ENCODE peak calls at places on chromosome 11, in five cellular contexts. One of them, this sample, is unnamed.

GRCh38 chr11:30719420-30719819 is 133.3 kb upstream of the MPPED2 start:
- ATAC-seq in upper lobe of right lung: no peak
- ATAC-seq in heart left ventricle: no peak
- ATAC-seq in right cardiac atrium: no peak
- ATAC-seq in HepG2: no peak
- ATAC-seq in this sample: no peak

GRCh38 chr11:109894242-109894641 is 198.9 kb upstream of the ZC3H12C start:
- ATAC-seq in heart left ventricle: no peak
- ATAC-seq in upper lobe of right lung: no peak
- ATAC-seq in right cardiac atrium: no peak
- ATAC-seq in HepG2: no peak
- ATAC-seq in this sample: no peak

GRCh38 chr11:561148-562003 is 606 bp downstream of the RASSF7 start:
- ATAC-seq in heart left ventricle: no peak
- ATAC-seq in upper lobe of right lung: peak
- ATAC-seq in right cardiac atrium: peak
- ATAC-seq in HepG2: peak
- ATAC-seq in this sample: peak

GRCh38 chr11:70080763-70081162 is 2.6 kb downstream of the ANO1 start:
- ATAC-seq in heart left ventricle: no peak
- ATAC-seq in right cardiac atrium: peak
- ATAC-seq in HepG2: no peak
- ATAC-seq in upper lobe of right lung: no peak
- ATAC-seq in this sample: no peak

GRCh38 chr11:35950082-35950481 is 6.2 kb downstream of the LDLRAD3 start:
- ATAC-seq in heart left ventricle: no peak
- ATAC-seq in upper lobe of right lung: no peak
- ATAC-seq in right cardiac atrium: no peak
- ATAC-seq in HepG2: no peak
- ATAC-seq in this sample: no peak

GRCh38 chr11:134013518-134013917 is 55.4 kb upstream of the JAM3 start:
- ATAC-seq in heart left ventricle: no peak
- ATAC-seq in right cardiac atrium: no peak
- ATAC-seq in upper lobe of right lung: no peak
- ATAC-seq in HepG2: no peak
- ATAC-seq in this sample: no peak

GRCh38 chr11:61042961-61043540 is 59.2 kb upstream of the CD5 start:
- ATAC-seq in right cardiac atrium: no peak
- ATAC-seq in heart left ventricle: no peak
- ATAC-seq in upper lobe of right lung: no peak
- ATAC-seq in HepG2: no peak
- ATAC-seq in this sample: no peak

GRCh38 chr11:1153105-1153950 is 4.4 kb upstream of the MUC5AC start:
- ATAC-seq in HepG2: peak
- ATAC-seq in upper lobe of right lung: no peak
- ATAC-seq in heart left ventricle: no peak
- ATAC-seq in right cardiac atrium: peak
- ATAC-seq in this sample: no peak

GRCh38 chr11:114883472-114883871 is 205.1 kb downstream of the NXPE2 start:
- ATAC-seq in right cardiac atrium: no peak
- ATAC-seq in HepG2: no peak
- ATAC-seq in upper lobe of right lung: no peak
- ATAC-seq in heart left ventricle: no peak
- ATAC-seq in this sample: no peak

GRCh38 chr11:118015385-118015841 is 29.2 kb downstream of the IL10RA start:
- ATAC-seq in heart left ventricle: no peak
- ATAC-seq in upper lobe of right lung: no peak
- ATAC-seq in HepG2: no peak
- ATAC-seq in right cardiac atrium: no peak
- ATAC-seq in this sample: no peak

GRCh38 chr11:76911415-76911808 is 50.7 kb downstream of the ACER3 start:
- ATAC-seq in HepG2: no peak
- ATAC-seq in heart left ventricle: peak
- ATAC-seq in upper lobe of right lung: no peak
- ATAC-seq in right cardiac atrium: peak
- ATAC-seq in this sample: no peak

GRCh38 chr11:62687508-62688396 is 1.6 kb downstream of the LRRN4CL start:
- ATAC-seq in right cardiac atrium: peak
- ATAC-seq in heart left ventricle: no peak
- ATAC-seq in HepG2: peak
- ATAC-seq in upper lobe of right lung: peak
- ATAC-seq in this sample: no peak

GRCh38 chr11:130671801-130672700 is 223.6 kb downstream of the ADAMTS15 start:
- ATAC-seq in heart left ventricle: peak
- ATAC-seq in right cardiac atrium: peak
- ATAC-seq in upper lobe of right lung: peak
- ATAC-seq in HepG2: peak
- ATAC-seq in this sample: peak

GRCh38 chr11:13220148-13220547 is 57.4 kb upstream of the BMAL1 start:
- ATAC-seq in heart left ventricle: no peak
- ATAC-seq in right cardiac atrium: no peak
- ATAC-seq in upper lobe of right lung: no peak
- ATAC-seq in HepG2: no peak
- ATAC-seq in this sample: no peak

GRCh38 chr11:129508163-129508562 is 132.5 kb downstream of the BARX2 start:
- ATAC-seq in HepG2: no peak
- ATAC-seq in upper lobe of right lung: no peak
- ATAC-seq in heart left ventricle: no peak
- ATAC-seq in right cardiac atrium: no peak
- ATAC-seq in this sample: no peak

GRCh38 chr11:66007201-66007634 is 4.6 kb upstream of the CST6 start:
- ATAC-seq in HepG2: peak
- ATAC-seq in heart left ventricle: no peak
- ATAC-seq in upper lobe of right lung: no peak
- ATAC-seq in right cardiac atrium: no peak
- ATAC-seq in this sample: no peak

GRCh38 chr11:64388911-64389310 is 29.9 kb downstream of the RPS6KA4 start:
- ATAC-seq in heart left ventricle: no peak
- ATAC-seq in HepG2: no peak
- ATAC-seq in right cardiac atrium: no peak
- ATAC-seq in upper lobe of right lung: no peak
- ATAC-seq in this sample: no peak

GRCh38 chr11:113270080-113270479 is 44.3 kb upstream of the TTC12 start:
- ATAC-seq in right cardiac atrium: no peak
- ATAC-seq in upper lobe of right lung: no peak
- ATAC-seq in HepG2: no peak
- ATAC-seq in heart left ventricle: no peak
- ATAC-seq in this sample: no peak

GRCh38 chr11:61021661-61022212 is 50.3 kb downstream of the CD6 start:
- ATAC-seq in upper lobe of right lung: peak
- ATAC-seq in right cardiac atrium: no peak
- ATAC-seq in HepG2: no peak
- ATAC-seq in heart left ventricle: no peak
- ATAC-seq in this sample: no peak

GRCh38 chr11:42901084-42901483 is 410.7 kb upstream of the API5 start:
- ATAC-seq in right cardiac atrium: no peak
- ATAC-seq in HepG2: no peak
- ATAC-seq in upper lobe of right lung: no peak
- ATAC-seq in heart left ventricle: no peak
- ATAC-seq in this sample: no peak

GRCh38 chr11:6654281-6655019 is 1.2 kb downstream of the DCHS1 start:
- ATAC-seq in heart left ventricle: peak
- ATAC-seq in right cardiac atrium: peak
- ATAC-seq in HepG2: peak
- ATAC-seq in upper lobe of right lung: peak
- ATAC-seq in this sample: no peak

GRCh38 chr11:89604281-89604680 is 105.8 kb upstream of the TRIM77 start:
- ATAC-seq in HepG2: no peak
- ATAC-seq in heart left ventricle: no peak
- ATAC-seq in upper lobe of right lung: no peak
- ATAC-seq in right cardiac atrium: no peak
- ATAC-seq in this sample: no peak

GRCh38 chr11:122692444-122692843 is 36.9 kb downstream of the UBASH3B start:
- ATAC-seq in right cardiac atrium: no peak
- ATAC-seq in HepG2: no peak
- ATAC-seq in upper lobe of right lung: no peak
- ATAC-seq in heart left ventricle: no peak
- ATAC-seq in this sample: no peak

GRCh38 chr11:2093575-2094353 is 45.4 kb downstream of the IGF2 start:
- ATAC-seq in HepG2: no peak
- ATAC-seq in right cardiac atrium: peak
- ATAC-seq in heart left ventricle: peak
- ATAC-seq in upper lobe of right lung: no peak
- ATAC-seq in this sample: no peak

GRCh38 chr11:20912046-20912821 is 242.8 kb downstream of the NELL1 start:
- ATAC-seq in heart left ventricle: no peak
- ATAC-seq in HepG2: no peak
- ATAC-seq in upper lobe of right lung: no peak
- ATAC-seq in right cardiac atrium: no peak
- ATAC-seq in this sample: no peak

GRCh38 chr11:75430692-75431532 is 2.1 kb downstream of the KLHL35 start:
- ATAC-seq in upper lobe of right lung: no peak
- ATAC-seq in right cardiac atrium: no peak
- ATAC-seq in heart left ventricle: no peak
- ATAC-seq in HepG2: peak
- ATAC-seq in this sample: no peak

GRCh38 chr11:75428301-75428724 is 4.7 kb downstream of the KLHL35 start:
- ATAC-seq in HepG2: peak
- ATAC-seq in upper lobe of right lung: peak
- ATAC-seq in right cardiac atrium: peak
- ATAC-seq in heart left ventricle: peak
- ATAC-seq in this sample: peak

GRCh38 chr11:75429902-75430691 is 2.9 kb downstream of the KLHL35 start:
- ATAC-seq in upper lobe of right lung: peak
- ATAC-seq in heart left ventricle: no peak
- ATAC-seq in HepG2: no peak
- ATAC-seq in right cardiac atrium: peak
- ATAC-seq in this sample: peak

GRCh38 chr11:75428989-75429640 is 3.9 kb downstream of the KLHL35 start:
- ATAC-seq in right cardiac atrium: no peak
- ATAC-seq in upper lobe of right lung: no peak
- ATAC-seq in HepG2: no peak
- ATAC-seq in heart left ventricle: no peak
- ATAC-seq in this sample: no peak

DNA sequence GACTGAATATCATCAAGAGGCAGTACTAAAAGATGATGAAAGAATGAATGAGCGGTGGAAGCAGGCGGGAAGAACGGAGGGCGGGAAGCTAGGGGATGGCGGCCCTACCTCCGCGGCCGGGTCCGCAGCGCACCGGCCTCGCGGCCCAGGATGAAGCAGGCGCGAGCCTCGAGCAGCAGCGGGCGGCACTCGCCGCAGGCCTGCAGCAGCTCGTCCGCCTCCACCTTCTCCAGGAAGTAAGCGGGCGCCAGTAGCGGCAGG is 3.4 kb downstream of the KLHL35 start:
- ATAC-seq in right cardiac atrium: no peak
- ATAC-seq in upper lobe of right lung: no peak
- ATAC-seq in heart left ventricle: no peak
- ATAC-seq in HepG2: no peak
- ATAC-seq in this sample: no peak
- H3K4me3 ChIP-seq in right cardiac atrium: no peak
- H3K4me3 ChIP-seq in upper lobe of right lung: no peak
- H3K4me3 ChIP-seq in heart left ventricle: no peak
- H3K4me3 ChIP-seq in HepG2: no peak
- H3K4me3 ChIP-seq in this sample: peak

DNA sequence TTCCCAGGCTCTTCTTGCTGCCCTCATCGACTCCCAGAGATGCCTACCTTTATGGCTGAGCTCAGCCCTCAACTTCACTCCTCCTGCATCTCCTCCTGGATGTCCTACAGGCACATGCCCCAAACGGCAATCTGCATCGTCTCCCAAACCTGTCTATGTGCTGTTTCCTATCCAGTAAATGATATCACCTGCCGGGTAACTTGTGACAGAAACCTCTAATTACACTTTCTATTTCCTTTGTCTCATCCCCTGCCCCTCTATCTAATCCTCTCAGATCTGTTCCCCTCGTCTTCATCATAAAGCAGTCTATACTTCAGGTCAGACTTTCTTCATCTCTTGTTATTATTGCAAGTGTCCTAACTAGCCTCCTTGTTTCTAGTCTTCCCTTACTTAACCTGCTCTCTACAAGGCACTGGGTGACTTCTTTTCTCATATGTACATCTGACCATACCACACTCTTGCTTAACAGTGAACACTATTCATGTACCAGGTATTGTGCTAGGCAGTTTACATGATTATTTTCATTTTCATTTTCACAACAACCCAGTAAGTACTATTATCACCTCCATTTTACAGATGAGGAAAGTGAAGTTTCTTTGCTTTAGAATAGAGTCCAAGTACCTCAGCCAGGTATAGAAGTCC is 21.9 kb upstream of the UCP3 start:
- ATAC-seq in heart left ventricle: no peak
- ATAC-seq in right cardiac atrium: no peak
- ATAC-seq in HepG2: no peak
- ATAC-seq in upper lobe of right lung: no peak
- ATAC-seq in this sample: peak
- H3K4me3 ChIP-seq in heart left ventricle: no peak
- H3K4me3 ChIP-seq in right cardiac atrium: no peak
- H3K4me3 ChIP-seq in HepG2: no peak
- H3K4me3 ChIP-seq in upper lobe of right lung: no peak
- H3K4me3 ChIP-seq in this sample: no peak

GRCh38 chr11:44566952-44567875 is 1.8 kb downstream of the CD82 start:
- ATAC-seq in heart left ventricle: no peak
- ATAC-seq in upper lobe of right lung: no peak
- ATAC-seq in right cardiac atrium: no peak
- ATAC-seq in HepG2: no peak
- ATAC-seq in this sample: no peak

GRCh38 chr11:44568358-44568705 is 2.9 kb downstream of the CD82 start:
- ATAC-seq in heart left ventricle: no peak
- ATAC-seq in HepG2: no peak
- ATAC-seq in upper lobe of right lung: no peak
- ATAC-seq in right cardiac atrium: no peak
- ATAC-seq in this sample: no peak

GRCh38 chr11:44570411-44571155 is 5.1 kb downstream of the CD82 start:
- ATAC-seq in HepG2: no peak
- ATAC-seq in upper lobe of right lung: peak
- ATAC-seq in heart left ventricle: no peak
- ATAC-seq in right cardiac atrium: no peak
- ATAC-seq in this sample: no peak

GRCh38 chr11:44567876-44568256 is 2.4 kb downstream of the CD82 start:
- ATAC-seq in right cardiac atrium: no peak
- ATAC-seq in HepG2: no peak
- ATAC-seq in upper lobe of right lung: no peak
- ATAC-seq in heart left ventricle: no peak
- ATAC-seq in this sample: no peak

GRCh38 chr11:44568706-44569473 is 3.4 kb downstream of the CD82 start:
- ATAC-seq in HepG2: no peak
- ATAC-seq in heart left ventricle: no peak
- ATAC-seq in right cardiac atrium: peak
- ATAC-seq in upper lobe of right lung: peak
- ATAC-seq in this sample: no peak
- H3K4me3 ChIP-seq in HepG2: no peak
- H3K4me3 ChIP-seq in heart left ventricle: no peak
- H3K4me3 ChIP-seq in right cardiac atrium: no peak
- H3K4me3 ChIP-seq in upper lobe of right lung: peak
- H3K4me3 ChIP-seq in this sample: no peak

DNA sequence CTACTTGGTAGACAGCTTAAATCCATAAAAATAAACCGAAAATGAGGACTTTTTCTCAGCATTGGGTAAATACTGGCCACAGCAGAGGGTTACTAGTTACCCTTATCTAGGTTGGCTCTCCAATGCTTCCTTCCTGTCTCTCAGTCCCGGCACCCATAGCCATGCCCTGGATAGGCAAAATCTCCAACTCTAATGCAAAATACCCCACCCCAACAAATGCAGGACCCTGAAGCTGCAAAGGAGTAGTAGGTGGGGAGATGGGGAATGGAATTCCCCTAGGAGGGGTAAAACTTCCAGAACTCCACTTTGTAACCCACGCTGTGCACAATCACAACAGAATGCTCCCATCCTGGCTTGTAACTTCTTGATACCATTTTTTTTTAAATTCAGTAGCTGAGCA is 2.9 kb downstream of the PAX6 start:
- ATAC-seq in right cardiac atrium: no peak
- ATAC-seq in heart left ventricle: no peak
- ATAC-seq in upper lobe of right lung: no peak
- ATAC-seq in HepG2: no peak
- ATAC-seq in this sample: no peak
- H3K4me3 ChIP-seq in right cardiac atrium: no peak
- H3K4me3 ChIP-seq in heart left ventricle: no peak
- H3K4me3 ChIP-seq in upper lobe of right lung: no peak
- H3K4me3 ChIP-seq in HepG2: no peak
- H3K4me3 ChIP-seq in this sample: no peak

This sample was measured in gastroesophageal sphincter.